ENCODE peak calls at places on chromosomes 4 and X, in seven cellular contexts. One of them, this sample, is unnamed.

GRCh38 chrX:134026732-134027311 is 41.4 kb upstream of the GPC3 start:
- DNase-seq in cardiac fibroblast: peak
- DNase-seq in HT-29: peak
- DNase-seq in iPS-NIHi11: peak
- DNase-seq in left lung: no peak
- DNase-seq in T-helper 9 cell: no peak
- DNase-seq in activated naive CD8-positive, alpha-beta T cell treated with anti-CD3 and anti-CD28 coated beads, Interleukin-2, amount 50 U/mL, for 16 hours: no peak
- DNase-seq in this sample: no peak

GRCh38 chr4:105895324-105895608 is at the start of gene NPNT:
- DNase-seq in cardiac fibroblast: no peak
- DNase-seq in HT-29: no peak
- DNase-seq in iPS-NIHi11: peak
- DNase-seq in left lung: peak
- DNase-seq in T-helper 9 cell: no peak
- DNase-seq in activated naive CD8-positive, alpha-beta T cell treated with anti-CD3 and anti-CD28 coated beads, Interleukin-2, amount 50 U/mL, for 16 hours: no peak
- DNase-seq in this sample: peak

GRCh38 chr4:139223682-139224317 is 46.8 kb upstream of the ELF2 start:
- DNase-seq in cardiac fibroblast: peak
- DNase-seq in HT-29: no peak
- DNase-seq in iPS-NIHi11: no peak
- DNase-seq in left lung: no peak
- DNase-seq in T-helper 9 cell: no peak
- DNase-seq in activated naive CD8-positive, alpha-beta T cell treated with anti-CD3 and anti-CD28 coated beads, Interleukin-2, amount 50 U/mL, for 16 hours: no peak
- DNase-seq in this sample: no peak

GRCh38 chr4:118968006-118968405 is 79.4 kb downstream of the SYNPO2 start:
- DNase-seq in cardiac fibroblast: peak
- DNase-seq in HT-29: peak
- DNase-seq in iPS-NIHi11: peak
- DNase-seq in left lung: no peak
- DNase-seq in T-helper 9 cell: no peak
- DNase-seq in activated naive CD8-positive, alpha-beta T cell treated with anti-CD3 and anti-CD28 coated beads, Interleukin-2, amount 50 U/mL, for 16 hours: no peak
- DNase-seq in this sample: peak

GRCh38 chr4:123516576-123516975 is 120.0 kb downstream of the SPRY1 start:
- DNase-seq in cardiac fibroblast: no peak
- DNase-seq in HT-29: no peak
- DNase-seq in iPS-NIHi11: no peak
- DNase-seq in left lung: no peak
- DNase-seq in T-helper 9 cell: no peak
- DNase-seq in activated naive CD8-positive, alpha-beta T cell treated with anti-CD3 and anti-CD28 coated beads, Interleukin-2, amount 50 U/mL, for 16 hours: no peak
- DNase-seq in this sample: no peak

GRCh38 chrX:49210406-49210805 is 10.4 kb upstream of the SYP start:
- DNase-seq in cardiac fibroblast: no peak
- DNase-seq in HT-29: no peak
- DNase-seq in iPS-NIHi11: no peak
- DNase-seq in left lung: no peak
- DNase-seq in T-helper 9 cell: no peak
- DNase-seq in activated naive CD8-positive, alpha-beta T cell treated with anti-CD3 and anti-CD28 coated beads, Interleukin-2, amount 50 U/mL, for 16 hours: no peak
- DNase-seq in this sample: no peak

GRCh38 chr4:151887151-151887815 is 126.5 kb upstream of the GATB start:
- DNase-seq in cardiac fibroblast: peak
- DNase-seq in HT-29: no peak
- DNase-seq in iPS-NIHi11: no peak
- DNase-seq in left lung: no peak
- DNase-seq in T-helper 9 cell: no peak
- DNase-seq in activated naive CD8-positive, alpha-beta T cell treated with anti-CD3 and anti-CD28 coated beads, Interleukin-2, amount 50 U/mL, for 16 hours: no peak
- DNase-seq in this sample: no peak

GRCh38 chr4:1080961-1081688 is 32.2 kb downstream of the RNF212 start:
- DNase-seq in cardiac fibroblast: peak
- DNase-seq in HT-29: no peak
- DNase-seq in iPS-NIHi11: peak
- DNase-seq in left lung: no peak
- DNase-seq in T-helper 9 cell: no peak
- DNase-seq in activated naive CD8-positive, alpha-beta T cell treated with anti-CD3 and anti-CD28 coated beads, Interleukin-2, amount 50 U/mL, for 16 hours: no peak
- DNase-seq in this sample: no peak

GRCh38 chr4:158856852-158857251 is 88.0 kb downstream of the FNIP2 start:
- DNase-seq in cardiac fibroblast: peak
- DNase-seq in HT-29: peak
- DNase-seq in iPS-NIHi11: peak
- DNase-seq in left lung: no peak
- DNase-seq in T-helper 9 cell: no peak
- DNase-seq in activated naive CD8-positive, alpha-beta T cell treated with anti-CD3 and anti-CD28 coated beads, Interleukin-2, amount 50 U/mL, for 16 hours: no peak
- DNase-seq in this sample: peak

GRCh38 chr4:151227731-151228130 is 49.2 kb upstream of the PRSS48 start:
- DNase-seq in cardiac fibroblast: peak
- DNase-seq in HT-29: no peak
- DNase-seq in iPS-NIHi11: peak
- DNase-seq in left lung: no peak
- DNase-seq in T-helper 9 cell: no peak
- DNase-seq in activated naive CD8-positive, alpha-beta T cell treated with anti-CD3 and anti-CD28 coated beads, Interleukin-2, amount 50 U/mL, for 16 hours: no peak
- DNase-seq in this sample: no peak

GRCh38 chr4:41377196-41377595 is 120.5 kb downstream of the UCHL1 start:
- DNase-seq in cardiac fibroblast: no peak
- DNase-seq in HT-29: no peak
- DNase-seq in iPS-NIHi11: no peak
- DNase-seq in left lung: no peak
- DNase-seq in T-helper 9 cell: no peak
- DNase-seq in activated naive CD8-positive, alpha-beta T cell treated with anti-CD3 and anti-CD28 coated beads, Interleukin-2, amount 50 U/mL, for 16 hours: no peak
- DNase-seq in this sample: no peak

GRCh38 chr4:2284934-2285664 is 23.2 kb upstream of the MXD4 start:
- DNase-seq in cardiac fibroblast: peak
- DNase-seq in HT-29: no peak
- DNase-seq in iPS-NIHi11: no peak
- DNase-seq in left lung: peak
- DNase-seq in T-helper 9 cell: no peak
- DNase-seq in activated naive CD8-positive, alpha-beta T cell treated with anti-CD3 and anti-CD28 coated beads, Interleukin-2, amount 50 U/mL, for 16 hours: no peak
- DNase-seq in this sample: no peak

GRCh38 chrX:134925551-134925950 is 65.2 kb upstream of the SMIM10 start:
- DNase-seq in cardiac fibroblast: no peak
- DNase-seq in HT-29: no peak
- DNase-seq in iPS-NIHi11: no peak
- DNase-seq in left lung: no peak
- DNase-seq in T-helper 9 cell: no peak
- DNase-seq in activated naive CD8-positive, alpha-beta T cell treated with anti-CD3 and anti-CD28 coated beads, Interleukin-2, amount 50 U/mL, for 16 hours: no peak
- DNase-seq in this sample: no peak

GRCh38 chrX:16771483-16772398 is 14.5 kb upstream of the TXLNG start:
- DNase-seq in cardiac fibroblast: peak
- DNase-seq in HT-29: peak
- DNase-seq in iPS-NIHi11: peak
- DNase-seq in left lung: no peak
- DNase-seq in T-helper 9 cell: no peak
- DNase-seq in activated naive CD8-positive, alpha-beta T cell treated with anti-CD3 and anti-CD28 coated beads, Interleukin-2, amount 50 U/mL, for 16 hours: no peak
- DNase-seq in this sample: peak

GRCh38 chr4:2272026-2272827 is 10.3 kb upstream of the MXD4 start:
- DNase-seq in cardiac fibroblast: no peak
- DNase-seq in HT-29: no peak
- DNase-seq in iPS-NIHi11: no peak
- DNase-seq in left lung: peak
- DNase-seq in T-helper 9 cell: no peak
- DNase-seq in activated naive CD8-positive, alpha-beta T cell treated with anti-CD3 and anti-CD28 coated beads, Interleukin-2, amount 50 U/mL, for 16 hours: no peak
- DNase-seq in this sample: no peak

GRCh38 chr4:4689694-4690440 is 148.0 kb upstream of the STX18 start:
- DNase-seq in cardiac fibroblast: no peak
- DNase-seq in HT-29: no peak
- DNase-seq in iPS-NIHi11: no peak
- DNase-seq in left lung: no peak
- DNase-seq in T-helper 9 cell: no peak
- DNase-seq in activated naive CD8-positive, alpha-beta T cell treated with anti-CD3 and anti-CD28 coated beads, Interleukin-2, amount 50 U/mL, for 16 hours: no peak
- DNase-seq in this sample: no peak

GRCh38 chr4:100170986-100171385 is 19.3 kb downstream of the DDIT4L start:
- DNase-seq in cardiac fibroblast: peak
- DNase-seq in HT-29: no peak
- DNase-seq in iPS-NIHi11: no peak
- DNase-seq in left lung: no peak
- DNase-seq in T-helper 9 cell: no peak
- DNase-seq in activated naive CD8-positive, alpha-beta T cell treated with anti-CD3 and anti-CD28 coated beads, Interleukin-2, amount 50 U/mL, for 16 hours: no peak
- DNase-seq in this sample: no peak

This sample was measured in LoVo.